ENCODE peak calls at places on chromosomes 1 and 21, in eight cellular contexts. S is MG63, Q is PC-9, G is IMR-90, M is substantia nigra, C is body of pancreas, P is sigmoid colon, N is fibroblast of mammary gland. R is an unnamed sample.

GRCh38 chr21:34306246-34306645 is 57.6 kb upstream of the KCNE2 start:
- DNase-seq in C (no peak), M (no peak), S (no peak), N (no peak), Q (no peak), P (no peak), G (no peak), R (no peak)

GRCh38 chr1:145977486-145978476 is 13.3 kb downstream of the POLR3GL start:
- DNase-seq in G (peak), S (peak), C (peak), Q (peak), M (peak), P (peak), N (peak), R (peak)

GRCh38 chr21:32981096-32981495 is 44.6 kb upstream of the OLIG2 start:
- DNase-seq in M (no peak), S (no peak), G (no peak), C (no peak), Q (no peak), N (no peak), P (no peak), R (no peak)

GRCh38 chr1:39573736-39574624 is 2.6 kb downstream of the PABPC4 start:
- DNase-seq in C (no peak), M (no peak), Q (no peak), S (no peak), P (no peak), G (peak), N (peak), R (no peak)

GRCh38 chr21:22758478-22758877 is 1760.3 kb downstream of the NCAM2 start:
- DNase-seq in M (no peak), N (peak), G (no peak), P (no peak), C (no peak), Q (no peak), S (peak), R (no peak)

GRCh38 chr1:44355582-44356305 is 687 bp upstream of the ERI3 start:
- DNase-seq in Q (no peak), N (no peak), P (no peak), G (no peak), S (no peak), C (no peak), M (no peak), R (no peak)

GRCh38 chr1:10019561-10019960 is 13.2 kb upstream of the UBE4B start:
- DNase-seq in P (no peak), C (no peak), G (no peak), N (no peak), S (no peak), M (no peak), Q (no peak), R (no peak)

GRCh38 chr1:217896490-217896889 is 265.3 kb downstream of the SPATA17 start:
- DNase-seq in Q (no peak), M (no peak), G (no peak), P (no peak), N (peak), S (peak), C (no peak), R (no peak)

GRCh38 chr1:25537148-25537831 is 6.1 kb upstream of the LDLRAP1 start:
- DNase-seq in Q (no peak), P (no peak), M (no peak), N (no peak), S (no peak), G (no peak), C (no peak), R (no peak)

GRCh38 chr1:39204441-39205081 is at the start of gene MACF1:
- DNase-seq in G (peak), P (peak), N (peak), S (peak), C (no peak), M (peak), Q (no peak), R (peak)

GRCh38 chr1:78292361-78292760 is 198.4 kb upstream of the PTGFR start:
- DNase-seq in Q (no peak), P (no peak), N (peak), C (no peak), M (no peak), G (peak), S (no peak), R (no peak)

GRCh38 chr1:195005338-195005737 is 1602.9 kb downstream of the KCNT2 start:
- DNase-seq in M (no peak), P (no peak), C (no peak), Q (no peak), S (no peak), N (no peak), G (no peak), R (no peak)

GRCh38 chr1:210876275-210876674 is 257.7 kb downstream of the KCNH1 start:
- DNase-seq in M (no peak), P (no peak), C (no peak), G (no peak), N (no peak), S (no peak), Q (no peak), R (no peak)

GRCh38 chr21:37063433-37063832 is 9.4 kb downstream of the PIGP start:
- DNase-seq in Q (no peak), S (no peak), P (no peak), C (no peak), M (no peak), N (peak), G (no peak), R (no peak)

GRCh38 chr1:97123717-97124446 is 402.3 kb downstream of the PTBP2 start:
- DNase-seq in C (no peak), Q (no peak), S (no peak), N (no peak), M (no peak), P (no peak), G (no peak), R (no peak)

GRCh38 chr1:101073836-101074235 is 48.3 kb upstream of the DPH5 start:
- DNase-seq in G (no peak), Q (no peak), P (no peak), N (no peak), C (no peak), S (no peak), M (no peak), R (no peak)

GRCh38 chr1:6358144-6358624 is 35.4 kb downstream of the ACOT7 start:
- DNase-seq in N (peak), C (no peak), G (no peak), Q (no peak), M (no peak), S (no peak), P (no peak), R (no peak)

GRCh38 chr1:232958067-232958466 is 7.7 kb downstream of the NTPCR start:
- DNase-seq in N (no peak), C (no peak), G (no peak), S (no peak), P (no peak), M (no peak), Q (no peak), R (no peak)

GRCh38 chr1:169601096-169601881 is 15.0 kb upstream of the F5 start:
- DNase-seq in N (peak), Q (no peak), S (no peak), M (no peak), P (no peak), G (peak), C (no peak), R (no peak)

GRCh38 chr1:39787468-39787867 is 1.2 kb downstream of the BMP8B start:
- DNase-seq in S (no peak), C (no peak), G (no peak), P (no peak), Q (no peak), M (no peak), N (no peak), R (no peak)

GRCh38 chr1:39411526-39411925 is 79.9 kb upstream of the BMP8A start:
- DNase-seq in M (no peak), Q (no peak), C (no peak), G (peak), P (no peak), N (no peak), S (no peak), R (no peak)

GRCh38 chr1:200708769-200709168 is 29.9 kb upstream of the CAMSAP2 start:
- DNase-seq in M (no peak), C (no peak), P (no peak), S (no peak), Q (no peak), N (peak), G (peak), R (no peak)

GRCh38 chr1:11487196-11487751 is 8.3 kb downstream of the DISP3 start:
- DNase-seq in M (no peak), N (no peak), P (peak), S (no peak), C (no peak), Q (no peak), G (no peak), R (no peak)

GRCh38 chr1:93811646-93812045 is 67.4 kb downstream of the DNTTIP2 start:
- DNase-seq in M (no peak), G (peak), N (peak), C (no peak), S (no peak), P (no peak), Q (peak), R (no peak)

GRCh38 chr1:189185077-189185476 is 1292.6 kb downstream of the BRINP3 start:
- DNase-seq in S (peak), G (peak), Q (no peak), N (no peak), M (no peak), P (no peak), C (no peak), R (no peak)

GRCh38 chr1:217718873-217719272 is 87.7 kb downstream of the SPATA17 start:
- DNase-seq in N (peak), C (no peak), G (no peak), S (peak), P (no peak), Q (peak), M (no peak), R (no peak)

GRCh38 chr1:202844935-202845334 is 34.2 kb downstream of the PCAT6 start:
- DNase-seq in M (no peak), G (peak), N (no peak), S (no peak), Q (no peak), P (no peak), C (no peak), R (no peak)

GRCh38 chr1:26608895-26609294 is 79.3 kb downstream of the RPS6KA1 start:
- DNase-seq in Q (no peak), M (no peak), C (no peak), P (no peak), G (no peak), S (no peak), N (peak), R (no peak)

GRCh38 chr1:38053416-38054091 is 7.0 kb upstream of the POU3F1 start:
- DNase-seq in P (no peak), G (no peak), Q (no peak), S (no peak), C (no peak), M (no peak), N (no peak), R (no peak)

GRCh38 chr1:229938571-229938970 is 128.5 kb upstream of the GALNT2 start:
- DNase-seq in P (no peak), Q (no peak), N (no peak), G (no peak), S (no peak), M (no peak), C (no peak), R (no peak)

GRCh38 chr1:21896652-21897532 is 40.2 kb downstream of the HSPG2 start:
- DNase-seq in G (no peak), M (no peak), C (no peak), N (no peak), Q (no peak), S (no peak), P (peak), R (no peak)

GRCh38 chr1:150973826-150974579 is 632 bp downstream of the CERS2 start:
- DNase-seq in Q (no peak), N (peak), G (no peak), P (no peak), C (peak), S (peak), M (peak), R (no peak)

GRCh38 chr1:110888641-110889040 is 15.7 kb downstream of the CD53 start:
- DNase-seq in G (no peak), S (no peak), N (no peak), C (no peak), Q (no peak), M (no peak), P (no peak), R (no peak)

GRCh38 chr1:200118779-200119505 is 91.4 kb downstream of the NR5A2 start:
- DNase-seq in C (no peak), P (no peak), G (no peak), S (no peak), M (no peak), N (no peak), Q (peak), R (no peak)

R was measured in CD8-positive, alpha-beta T cell.